ENCODE peak calls at places on chromosomes 11 and 22, in six cellular contexts. One of them, this sample, is unnamed.
A peak's percentile ranks its signal among the peaks of the same experiment; 100 is the strongest.

GRCh38 chr22:32422062-32422461 is 10.0 kb upstream of the RTCB start:
- DNase-seq in upper lobe of left lung: no peak
- DNase-seq in IMR-90: no peak
- DNase-seq in left lung: no peak
- DNase-seq in sigmoid colon: no peak
- DNase-seq in OCI-LY7: no peak
- DNase-seq in this sample: no peak

GRCh38 chr11:32829680-32830412 is at the start of gene PRRG4:
- DNase-seq in left lung: peak; percentile 96
- DNase-seq in upper lobe of left lung: peak; percentile 90
- DNase-seq in OCI-LY7: peak; percentile 4
- DNase-seq in sigmoid colon: peak; percentile 67
- DNase-seq in IMR-90: peak; percentile 16
- DNase-seq in this sample: peak; percentile 71

GRCh38 chr11:133337905-133338536 is 194.3 kb downstream of the OPCML start:
- DNase-seq in sigmoid colon: no peak
- DNase-seq in OCI-LY7: no peak
- DNase-seq in left lung: no peak
- DNase-seq in IMR-90: no peak
- DNase-seq in upper lobe of left lung: no peak
- DNase-seq in this sample: no peak

GRCh38 chr22:43128928-43129424 is 14.2 kb downstream of the MCAT start:
- DNase-seq in IMR-90: no peak
- DNase-seq in left lung: peak; percentile 82
- DNase-seq in OCI-LY7: peak; percentile 88
- DNase-seq in upper lobe of left lung: no peak
- DNase-seq in sigmoid colon: no peak
- DNase-seq in this sample: no peak

GRCh38 chr11:97107604-97108003 is 717.8 kb downstream of the JRKL start:
- DNase-seq in OCI-LY7: no peak
- DNase-seq in sigmoid colon: no peak
- DNase-seq in upper lobe of left lung: no peak
- DNase-seq in left lung: no peak
- DNase-seq in IMR-90: no peak
- DNase-seq in this sample: no peak

GRCh38 chr22:35230839-35231584 is 26.3 kb upstream of the HMGXB4 start:
- DNase-seq in OCI-LY7: peak; percentile 42
- DNase-seq in left lung: no peak
- DNase-seq in sigmoid colon: no peak
- DNase-seq in IMR-90: no peak
- DNase-seq in upper lobe of left lung: no peak
- DNase-seq in this sample: no peak

GRCh38 chr22:41524283-41524682 is 20.0 kb downstream of the POLR3H start:
- DNase-seq in IMR-90: peak; percentile 78
- DNase-seq in upper lobe of left lung: peak; percentile 83
- DNase-seq in sigmoid colon: peak; percentile 91
- DNase-seq in left lung: no peak
- DNase-seq in OCI-LY7: no peak
- DNase-seq in this sample: peak; percentile 85

GRCh38 chr11:353315-353857 is 15.9 kb upstream of the B4GALNT4 start:
- DNase-seq in sigmoid colon: peak; percentile 96
- DNase-seq in OCI-LY7: no peak
- DNase-seq in IMR-90: peak; percentile 77
- DNase-seq in left lung: no peak
- DNase-seq in upper lobe of left lung: peak; percentile 82
- DNase-seq in this sample: peak; percentile 85

GRCh38 chr11:89495951-89496350 is 4.8 kb upstream of the NOX4 start:
- DNase-seq in sigmoid colon: peak; percentile 70
- DNase-seq in OCI-LY7: no peak
- DNase-seq in upper lobe of left lung: no peak
- DNase-seq in IMR-90: peak; percentile 93
- DNase-seq in left lung: no peak
- DNase-seq in this sample: no peak

GRCh38 chr11:131397666-131398065 is 27.3 kb downstream of the NTM start:
- DNase-seq in upper lobe of left lung: no peak
- DNase-seq in left lung: no peak
- DNase-seq in IMR-90: no peak
- DNase-seq in OCI-LY7: no peak
- DNase-seq in sigmoid colon: no peak
- DNase-seq in this sample: no peak

GRCh38 chr22:42300286-42301071 is 30.0 kb upstream of the TCF20 start:
- DNase-seq in upper lobe of left lung: no peak
- DNase-seq in OCI-LY7: peak; percentile 81
- DNase-seq in IMR-90: no peak
- DNase-seq in sigmoid colon: no peak
- DNase-seq in left lung: peak; percentile 53
- DNase-seq in this sample: no peak

GRCh38 chr22:47043835-47044721 is 281.6 kb downstream of the TBC1D22A start:
- DNase-seq in sigmoid colon: peak; percentile 61
- DNase-seq in upper lobe of left lung: peak; percentile 70
- DNase-seq in OCI-LY7: no peak
- DNase-seq in left lung: no peak
- DNase-seq in IMR-90: peak; percentile 54
- DNase-seq in this sample: no peak

GRCh38 chr11:66274219-66274618 is 3.8 kb upstream of the CNIH2 start:
- DNase-seq in IMR-90: no peak
- DNase-seq in left lung: no peak
- DNase-seq in sigmoid colon: no peak
- DNase-seq in OCI-LY7: no peak
- DNase-seq in upper lobe of left lung: no peak
- DNase-seq in this sample: no peak

GRCh38 chr11:1603629-1604028 is 4.6 kb downstream of the KRTAP5-3 start:
- DNase-seq in upper lobe of left lung: no peak
- DNase-seq in IMR-90: no peak
- DNase-seq in OCI-LY7: no peak
- DNase-seq in left lung: no peak
- DNase-seq in sigmoid colon: no peak
- DNase-seq in this sample: no peak

GRCh38 chr11:3969613-3970012 is 114.1 kb downstream of the STIM1 start:
- DNase-seq in left lung: no peak
- DNase-seq in upper lobe of left lung: no peak
- DNase-seq in OCI-LY7: no peak
- DNase-seq in sigmoid colon: no peak
- DNase-seq in IMR-90: no peak
- DNase-seq in this sample: no peak

GRCh38 chr11:65204646-65205601 is 23.2 kb downstream of the CAPN1 start:
- DNase-seq in upper lobe of left lung: peak; percentile 39
- DNase-seq in left lung: peak; percentile 86
- DNase-seq in OCI-LY7: peak; percentile 48
- DNase-seq in IMR-90: peak; percentile 13
- DNase-seq in sigmoid colon: peak; percentile 65
- DNase-seq in this sample: no peak

GRCh38 chr11:57434640-57435546 is 8.0 kb upstream of the SLC43A3 start:
- DNase-seq in OCI-LY7: no peak
- DNase-seq in IMR-90: peak; percentile 97
- DNase-seq in sigmoid colon: no peak
- DNase-seq in left lung: no peak
- DNase-seq in upper lobe of left lung: peak; percentile 33
- DNase-seq in this sample: peak; percentile 38

GRCh38 chr11:45155058-45155551 is 8.7 kb downstream of the PRDM11 start:
- DNase-seq in IMR-90: peak; percentile 22
- DNase-seq in upper lobe of left lung: no peak
- DNase-seq in OCI-LY7: no peak
- DNase-seq in sigmoid colon: peak; percentile 69
- DNase-seq in left lung: no peak
- DNase-seq in this sample: peak; percentile 42

GRCh38 chr11:19953909-19954308 is 206.4 kb downstream of the DBX1 start:
- DNase-seq in upper lobe of left lung: no peak
- DNase-seq in left lung: no peak
- DNase-seq in OCI-LY7: no peak
- DNase-seq in IMR-90: peak; percentile 91
- DNase-seq in sigmoid colon: no peak
- DNase-seq in this sample: no peak

GRCh38 chr11:65855927-65856363 is 2.0 kb downstream of the CFL1 start:
- DNase-seq in left lung: no peak
- DNase-seq in IMR-90: no peak
- DNase-seq in upper lobe of left lung: no peak
- DNase-seq in OCI-LY7: no peak
- DNase-seq in sigmoid colon: no peak
- DNase-seq in this sample: no peak

GRCh38 chr22:19641254-19641982 is 72.9 kb upstream of the SEPTIN5 start:
- DNase-seq in OCI-LY7: no peak
- DNase-seq in IMR-90: no peak
- DNase-seq in upper lobe of left lung: peak; percentile 34
- DNase-seq in sigmoid colon: no peak
- DNase-seq in left lung: no peak
- DNase-seq in this sample: no peak

GRCh38 chr11:70473186-70473872 is 75.0 kb downstream of the CTTN start:
- DNase-seq in upper lobe of left lung: no peak
- DNase-seq in left lung: no peak
- DNase-seq in sigmoid colon: peak; percentile 42
- DNase-seq in OCI-LY7: no peak
- DNase-seq in IMR-90: no peak
- DNase-seq in this sample: no peak

GRCh38 chr11:95599959-95600586 is 189.5 kb downstream of the FAM76B start:
- DNase-seq in left lung: no peak
- DNase-seq in OCI-LY7: no peak
- DNase-seq in upper lobe of left lung: no peak
- DNase-seq in IMR-90: no peak
- DNase-seq in sigmoid colon: no peak
- DNase-seq in this sample: no peak

GRCh38 chr11:128926000-128926399 is 16.7 kb downstream of the TP53AIP1 start:
- DNase-seq in sigmoid colon: no peak
- DNase-seq in left lung: no peak
- DNase-seq in OCI-LY7: no peak
- DNase-seq in upper lobe of left lung: no peak
- DNase-seq in IMR-90: no peak
- DNase-seq in this sample: no peak

GRCh38 chr11:128924109-128924508 is 18.6 kb downstream of the TP53AIP1 start:
- DNase-seq in left lung: no peak
- DNase-seq in sigmoid colon: no peak
- DNase-seq in IMR-90: no peak
- DNase-seq in upper lobe of left lung: no peak
- DNase-seq in OCI-LY7: no peak
- DNase-seq in this sample: no peak

GRCh38 chr11:128926437-128927107 is 16.1 kb downstream of the TP53AIP1 start:
- DNase-seq in OCI-LY7: no peak
- DNase-seq in IMR-90: no peak
- DNase-seq in upper lobe of left lung: no peak
- DNase-seq in left lung: no peak
- DNase-seq in sigmoid colon: no peak
- DNase-seq in this sample: no peak

GRCh38 chr11:128927108-128927461 is 15.6 kb downstream of the TP53AIP1 start:
- DNase-seq in IMR-90: no peak
- DNase-seq in left lung: no peak
- DNase-seq in OCI-LY7: no peak
- DNase-seq in sigmoid colon: no peak
- DNase-seq in upper lobe of left lung: no peak
- DNase-seq in this sample: no peak

DNA sequence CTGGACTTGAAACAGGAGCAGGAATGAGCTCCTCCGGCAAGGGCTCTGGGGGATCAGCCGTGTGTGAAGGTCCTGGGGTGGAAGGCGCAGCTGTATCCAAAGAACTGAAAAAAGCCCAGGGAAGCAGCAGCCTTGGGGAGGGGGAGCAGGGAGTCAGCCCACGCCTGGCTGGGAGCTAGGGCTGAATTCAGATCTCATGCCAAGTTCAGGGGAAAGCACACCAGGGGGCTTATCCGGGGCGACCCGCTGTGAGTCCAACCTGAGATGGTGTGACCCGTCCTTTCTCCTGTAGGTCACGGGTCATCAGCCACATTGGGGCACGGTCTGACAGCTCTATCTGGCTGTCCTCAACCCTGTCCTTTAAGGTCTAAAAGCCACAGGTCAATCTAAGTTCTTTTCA is 18.1 kb downstream of the TP53AIP1 start:
- DNase-seq in upper lobe of left lung: no peak
- DNase-seq in sigmoid colon: no peak
- DNase-seq in left lung: no peak
- DNase-seq in IMR-90: no peak
- DNase-seq in OCI-LY7: no peak
- DNase-seq in this sample: no peak
- H3K27ac ChIP-seq in upper lobe of left lung: no peak overlapping the region
- H3K27ac ChIP-seq in sigmoid colon: no peak overlapping the region
- H3K27ac ChIP-seq in left lung: no peak overlapping the region
- H3K27ac ChIP-seq in IMR-90: no peak overlapping the region
- H3K27ac ChIP-seq in OCI-LY7: no peak overlapping the region
- H3K27ac ChIP-seq in this sample: no peak overlapping the region

DNA sequence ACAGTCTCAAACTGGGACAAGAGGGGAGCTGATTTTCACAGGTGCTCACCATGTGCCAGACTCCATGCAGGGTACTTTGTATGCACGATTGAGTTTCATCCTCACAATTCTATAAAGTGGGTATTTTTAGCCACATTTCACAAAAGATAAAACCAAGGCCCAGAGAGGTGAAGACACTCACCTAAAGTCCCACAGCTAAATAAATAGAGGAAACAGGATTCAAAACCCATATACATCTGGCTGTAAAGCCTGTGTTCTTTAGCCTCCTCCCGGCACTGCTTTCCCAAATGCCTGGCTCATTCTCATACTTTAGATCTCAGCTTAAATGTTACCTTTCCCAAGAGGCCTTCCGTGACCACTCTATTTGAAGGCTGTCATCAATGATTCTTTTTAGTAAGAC is 13.2 kb upstream of the KCTD14 start:
- DNase-seq in left lung: no peak
- DNase-seq in sigmoid colon: no peak
- DNase-seq in IMR-90: no peak
- DNase-seq in OCI-LY7: no peak
- DNase-seq in upper lobe of left lung: no peak
- DNase-seq in this sample: no peak
- H3K4me1 ChIP-seq in left lung: peaks cover 14% of the 10 kb centered on the region
- H3K4me1 ChIP-seq in sigmoid colon: no peaks in the 10 kb centered on the region
- H3K4me1 ChIP-seq in IMR-90: peaks cover 5% of the 10 kb centered on the region
- H3K4me1 ChIP-seq in OCI-LY7: no peaks in the 10 kb centered on the region
- H3K4me1 ChIP-seq in upper lobe of left lung: peaks cover 20% of the 10 kb centered on the region
- H3K4me1 ChIP-seq in this sample: no peaks in the 10 kb centered on the region

DNA sequence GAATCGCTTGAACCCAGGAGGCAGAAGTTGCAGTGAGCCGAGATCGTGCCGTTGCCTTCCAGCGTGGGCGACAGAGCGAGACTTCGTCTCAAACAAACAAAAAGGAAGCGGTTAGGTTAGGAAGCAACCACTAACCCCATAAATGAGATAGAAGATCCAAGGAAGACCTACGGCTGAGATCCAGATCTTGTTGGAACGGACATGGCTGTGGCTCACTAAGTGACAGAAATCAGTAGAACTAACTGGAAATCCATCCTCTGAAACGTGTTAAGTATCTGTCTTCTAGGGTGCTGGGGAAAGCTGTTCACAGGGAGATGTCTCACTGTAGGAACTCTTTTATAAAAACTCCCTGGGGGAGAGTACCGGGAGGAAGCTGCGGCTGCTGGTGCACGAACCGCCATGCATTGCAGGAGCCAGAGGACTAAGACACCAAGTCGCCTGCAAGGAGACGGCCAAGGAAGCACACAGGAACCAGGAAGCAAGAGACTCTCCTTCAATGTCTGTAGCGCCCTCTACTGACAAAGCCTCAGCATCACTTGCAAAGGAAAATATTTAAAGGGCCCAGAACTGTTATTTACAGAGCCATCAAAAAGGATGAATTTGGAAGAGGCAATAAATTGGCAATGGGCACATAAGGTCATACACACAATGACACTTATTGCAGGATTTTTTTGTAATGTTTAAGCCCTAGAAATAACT is 16.9 kb upstream of the SPTY2D1 start:
- DNase-seq in upper lobe of left lung: peak; percentile 58
- DNase-seq in OCI-LY7: peak; percentile 60
- DNase-seq in left lung: no peak
- DNase-seq in IMR-90: peak; percentile 69
- DNase-seq in sigmoid colon: no peak
- DNase-seq in this sample: no peak
- TF ChIP-seq CTCF in upper lobe of left lung: peak; percentile 45
- TF ChIP-seq CTCF in OCI-LY7: peak; percentile 86
- TF ChIP-seq CTCF in left lung: peak; percentile 34
- TF ChIP-seq CTCF in IMR-90: peak; percentile 69
- TF ChIP-seq CTCF in sigmoid colon: peak; percentile 38
- TF ChIP-seq CTCF in this sample: no peak

GRCh38 chr22:33578752-33579151 is 341.5 kb downstream of the LARGE1 start:
- DNase-seq in IMR-90: no peak
- DNase-seq in left lung: no peak
- DNase-seq in upper lobe of left lung: no peak
- DNase-seq in OCI-LY7: no peak
- DNase-seq in sigmoid colon: no peak
- DNase-seq in this sample: no peak
- H3K27ac ChIP-seq in IMR-90: no peak overlapping the region
- H3K27ac ChIP-seq in left lung: no peak overlapping the region
- H3K27ac ChIP-seq in upper lobe of left lung: no peak overlapping the region
- H3K27ac ChIP-seq in OCI-LY7: no peak overlapping the region
- H3K27ac ChIP-seq in sigmoid colon: no peak overlapping the region
- H3K27ac ChIP-seq in this sample: no peak overlapping the region

This sample was measured in breast epithelium.